ENCODE peak calls at places on chromosomes 2 and 18, in seven cellular contexts. Z, M, H, Q, L, D and E are unnamed samples.

GRCh38 chr2:64860936-64861335 is 128.3 kb upstream of the SLC1A4 start:
- DNase-seq in H (no peak), D (no peak), Q (no peak), Z (no peak), M (no peak), L (no peak), E (no peak)

GRCh38 chr2:161250864-161251436 is 57.3 kb upstream of the PSMD14 start:
- DNase-seq in D (no peak), Z (no peak), H (peak; percentile 72), M (no peak), L (no peak), Q (no peak), E (no peak)

GRCh38 chr18:3664563-3665178 is 214.7 kb downstream of the TGIF1 start:
- DNase-seq in D (no peak), Q (no peak), Z (no peak), L (no peak), M (no peak), H (no peak), E (no peak)

GRCh38 chr18:74222710-74223497 is 68.9 kb downstream of the CYB5A start:
- DNase-seq in Q (no peak), H (no peak), M (no peak), Z (no peak), L (no peak), D (no peak), E (no peak)

GRCh38 chr2:86087936-86088850 is 17.5 kb downstream of the POLR1A start:
- DNase-seq in D (no peak), M (no peak), H (no peak), Q (peak; percentile 28), L (peak; percentile 52), Z (no peak), E (no peak)

GRCh38 chr2:7812231-7812995 is 869.4 kb upstream of the ID2 start:
- DNase-seq in D (no peak), Z (no peak), L (no peak), M (no peak), H (no peak), Q (no peak), E (no peak)

GRCh38 chr2:122706757-122707223 is 951.3 kb downstream of the TSN start:
- DNase-seq in H (no peak), D (no peak), Z (no peak), L (no peak), Q (no peak), M (no peak), E (no peak)

GRCh38 chr2:172972005-172972619 is 103.5 kb upstream of the MAP3K20 start:
- DNase-seq in L (no peak), Z (no peak), M (peak; percentile 35), H (peak; percentile 33), Q (peak; percentile 28), D (peak; percentile 27), E (peak; percentile 67)

GRCh38 chr2:206765242-206766056 is at the start of the genes FASTKD2 and MDH1B:
- DNase-seq in L (peak; percentile 94), H (peak; percentile 85), Q (peak; percentile 88), Z (peak; percentile 76), D (peak; percentile 88), M (peak; percentile 92), E (peak; percentile 90)

GRCh38 chr2:11749646-11750349 is 3.4 kb downstream of the LPIN1 start:
- DNase-seq in M (no peak), Q (peak; percentile 47), L (no peak), H (no peak), Z (no peak), D (no peak), E (no peak)

GRCh38 chr2:141137121-141137693 is 993.6 kb downstream of the LRP1B start:
- DNase-seq in D (no peak), M (no peak), Q (peak; percentile 9), Z (no peak), L (no peak), H (no peak), E (peak; percentile 49)

GRCh38 chr2:9211496-9211895 is 4.9 kb downstream of the ASAP2 start:
- DNase-seq in H (no peak), L (peak; percentile 61), Q (no peak), Z (no peak), M (no peak), D (peak; percentile 73), E (no peak)

GRCh38 chr2:159009940-159010339 is 41.5 kb downstream of the TANC1 start:
- DNase-seq in M (no peak), Q (no peak), L (no peak), Z (no peak), H (no peak), D (no peak), E (no peak)

DNA sequence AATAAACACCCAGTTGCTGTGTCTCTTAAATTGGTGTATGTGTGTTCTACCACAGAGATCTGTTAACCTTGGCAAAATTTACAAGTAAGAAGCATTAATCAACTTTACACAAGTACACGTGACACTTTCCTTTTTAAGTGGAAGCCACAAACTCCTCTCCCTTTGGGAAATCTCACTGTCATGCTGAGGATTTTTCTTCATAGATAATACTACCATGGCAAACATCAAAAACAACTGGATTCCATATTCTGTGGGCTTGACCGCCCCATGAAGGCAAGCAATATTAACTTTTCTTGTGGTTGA is 79.7 kb downstream of the SLC8A1 start:
- DNase-seq in L (no peak), Z (no peak), D (no peak), Q (no peak), M (no peak), H (no peak), E (no peak)
- H3K4me3 ChIP-seq in L (no peak overlapping the region), Z (no peak overlapping the region), D (no peak overlapping the region), Q (no peak overlapping the region), M (no peak overlapping the region), H (no peak overlapping the region), E (no peak overlapping the region)

DNA sequence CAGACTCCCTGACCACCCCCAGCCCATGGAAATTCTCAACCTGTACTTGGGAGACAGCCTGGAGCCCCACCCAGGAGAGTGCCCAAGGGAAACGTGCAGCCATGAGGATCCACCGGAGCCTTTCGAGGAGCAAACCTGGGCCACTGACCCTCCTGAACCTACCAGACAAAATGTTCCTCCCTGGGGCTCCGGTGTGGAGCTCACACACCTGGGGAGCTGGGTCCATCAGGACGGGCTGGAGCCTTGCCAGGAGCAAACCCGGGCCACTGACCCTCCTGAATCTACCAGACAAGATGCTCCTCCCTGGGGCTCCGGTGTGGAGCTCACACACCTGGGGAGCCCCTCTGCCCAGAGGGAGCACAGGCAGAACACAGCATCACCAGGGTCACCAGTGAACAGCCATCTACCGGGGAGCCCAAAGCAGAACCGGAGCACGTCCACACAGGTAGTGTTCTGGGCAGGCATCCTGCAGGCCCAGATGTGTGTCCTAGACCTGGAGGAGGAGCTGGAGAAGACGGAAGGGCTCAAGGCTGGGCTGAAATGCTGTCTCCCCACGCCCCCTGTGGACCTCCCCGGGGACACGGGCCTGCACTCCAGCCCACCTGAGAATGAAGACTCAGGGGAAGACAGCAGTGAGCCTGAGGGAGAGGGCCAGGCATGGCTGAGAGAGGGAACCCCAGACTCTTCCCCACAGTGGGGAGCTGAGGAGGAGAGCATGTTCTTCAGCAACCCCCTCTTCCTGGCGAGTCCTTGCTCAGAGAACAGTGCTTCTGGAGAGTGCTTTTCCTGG is 8.9 kb downstream of the PSD4 start:
- DNase-seq in Q (no peak), M (no peak), D (no peak), Z (no peak), H (no peak), L (no peak), E (no peak)
- H3K4me1 ChIP-seq in Q (no peaks in the 10 kb centered on the region), M (no peaks in the 10 kb centered on the region), D (no peaks in the 10 kb centered on the region), Z (peaks cover 69% of the 10 kb centered on the region), H (peaks cover 4% of the 10 kb centered on the region), L (no peaks in the 10 kb centered on the region), E (peaks cover 94% of the 10 kb centered on the region)

GRCh38 chr2:219572237-219573001 is at the start of gene INHA:
- DNase-seq in Q (no peak), L (no peak), Z (no peak), M (no peak), H (no peak), D (no peak), E (no peak)
- H3K4me3 ChIP-seq in Q (peak within 1 kb of the TSS; percentile 68), L (peak within 1 kb of the TSS; percentile 80), Z (peak within 1 kb of the TSS; percentile 39), M (peak within 1 kb of the TSS; percentile 37), H (peak within 1 kb of the TSS; percentile 81), D (peak within 1 kb of the TSS; percentile 95), E (no peak within 1 kb of the TSS)

GRCh38 chr2:197273485-197273884 is 37.1 kb downstream of the ANKRD44 start:
- DNase-seq in Z (no peak), H (no peak), Q (peak; percentile 57), M (no peak), L (no peak), D (no peak), E (no peak)

GRCh38 chr2:197274349-197274748 is 36.2 kb downstream of the ANKRD44 start:
- DNase-seq in M (no peak), Z (no peak), H (no peak), Q (no peak), L (no peak), D (no peak), E (no peak)

GRCh38 chr2:197277726-197278259 is 32.8 kb downstream of the ANKRD44 start:
- DNase-seq in M (no peak), H (no peak), D (no peak), Z (no peak), L (no peak), Q (no peak), E (no peak)

GRCh38 chr2:197276156-197276555 is 34.4 kb downstream of the ANKRD44 start:
- DNase-seq in D (no peak), M (no peak), Q (no peak), H (no peak), Z (no peak), L (no peak), E (no peak)

DNA sequence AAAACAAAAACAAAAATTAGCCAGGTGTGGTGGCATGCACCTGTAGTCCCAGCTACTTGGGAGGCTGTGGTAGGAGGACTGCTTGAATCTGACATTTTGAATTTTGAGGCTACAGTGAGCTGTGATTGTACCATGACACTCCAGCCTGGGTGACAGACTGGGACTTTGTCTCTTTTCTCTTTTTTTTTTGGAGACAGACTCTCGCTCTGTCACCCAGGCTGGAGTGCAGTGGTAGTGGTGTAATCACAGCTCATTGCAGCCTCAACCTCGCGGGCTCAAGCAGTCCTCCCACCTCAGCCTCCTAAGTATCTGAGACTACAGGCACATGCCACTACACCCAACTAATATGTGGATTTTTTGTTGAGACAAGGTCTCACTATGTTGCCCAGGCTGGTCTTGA is 35.6 kb downstream of the ANKRD44 start:
- DNase-seq in H (no peak), Z (no peak), Q (no peak), L (no peak), D (no peak), M (no peak), E (no peak)
- H3K4me1 ChIP-seq in H (peaks cover under 1% of the 10 kb centered on the region), Z (peaks cover 44% of the 10 kb centered on the region), Q (peaks cover 9% of the 10 kb centered on the region), L (no peaks in the 10 kb centered on the region), D (no peaks in the 10 kb centered on the region), M (peaks cover 3% of the 10 kb centered on the region), E (peaks cover 70% of the 10 kb centered on the region)